ENCODE peak calls at places on chromosomes 7 and 10, in seven cellular contexts. One of them, this sample, is unnamed.

GRCh38 chr10:100748251-100749058 is 3.1 kb downstream of the PAX2 start:
- DNase-seq in CD8-positive, alpha-beta T cell: no peak
- DNase-seq in tibial nerve: no peak
- DNase-seq in endothelial cell of umbilical vein: no peak
- DNase-seq in CD4-positive, alpha-beta memory T cell: no peak
- DNase-seq in right cardiac atrium: no peak
- DNase-seq in lower lobe of right lung: no peak
- DNase-seq in this sample: no peak

GRCh38 chr7:98227939-98228338 is 16.7 kb downstream of the BHLHA15 start:
- DNase-seq in CD8-positive, alpha-beta T cell: no peak
- DNase-seq in tibial nerve: no peak
- DNase-seq in endothelial cell of umbilical vein: no peak
- DNase-seq in CD4-positive, alpha-beta memory T cell: no peak
- DNase-seq in right cardiac atrium: peak; percentile 45
- DNase-seq in lower lobe of right lung: no peak
- DNase-seq in this sample: no peak

GRCh38 chr10:124657806-124658205 is 86.4 kb downstream of the FAM53B start:
- DNase-seq in CD8-positive, alpha-beta T cell: peak; percentile 39
- DNase-seq in tibial nerve: no peak
- DNase-seq in endothelial cell of umbilical vein: no peak
- DNase-seq in CD4-positive, alpha-beta memory T cell: peak; percentile 79
- DNase-seq in right cardiac atrium: peak; percentile 50
- DNase-seq in lower lobe of right lung: no peak
- DNase-seq in this sample: no peak

GRCh38 chr7:108299251-108300014 is 156.8 kb downstream of the NRCAM start:
- DNase-seq in CD8-positive, alpha-beta T cell: no peak
- DNase-seq in tibial nerve: no peak
- DNase-seq in endothelial cell of umbilical vein: peak; percentile 54
- DNase-seq in CD4-positive, alpha-beta memory T cell: no peak
- DNase-seq in right cardiac atrium: no peak
- DNase-seq in lower lobe of right lung: no peak
- DNase-seq in this sample: no peak

GRCh38 chr7:133207687-133208086 is 45.2 kb upstream of the EXOC4 start:
- DNase-seq in CD8-positive, alpha-beta T cell: no peak
- DNase-seq in tibial nerve: no peak
- DNase-seq in endothelial cell of umbilical vein: no peak
- DNase-seq in CD4-positive, alpha-beta memory T cell: no peak
- DNase-seq in right cardiac atrium: no peak
- DNase-seq in lower lobe of right lung: no peak
- DNase-seq in this sample: no peak

GRCh38 chr7:68576366-68576765 is 1021.9 kb upstream of the AUTS2 start:
- DNase-seq in CD8-positive, alpha-beta T cell: no peak
- DNase-seq in tibial nerve: no peak
- DNase-seq in endothelial cell of umbilical vein: no peak
- DNase-seq in CD4-positive, alpha-beta memory T cell: no peak
- DNase-seq in right cardiac atrium: no peak
- DNase-seq in lower lobe of right lung: no peak
- DNase-seq in this sample: no peak

GRCh38 chr7:139431010-139431409 is 52.5 kb downstream of the KLRG2 start:
- DNase-seq in CD8-positive, alpha-beta T cell: no peak
- DNase-seq in tibial nerve: no peak
- DNase-seq in endothelial cell of umbilical vein: no peak
- DNase-seq in CD4-positive, alpha-beta memory T cell: no peak
- DNase-seq in right cardiac atrium: no peak
- DNase-seq in lower lobe of right lung: no peak
- DNase-seq in this sample: no peak

GRCh38 chr10:80382989-80383388 is 25.4 kb upstream of the PRXL2A start:
- DNase-seq in CD8-positive, alpha-beta T cell: peak; percentile 48
- DNase-seq in tibial nerve: peak; percentile 10
- DNase-seq in endothelial cell of umbilical vein: peak; percentile 70
- DNase-seq in CD4-positive, alpha-beta memory T cell: peak; percentile 69
- DNase-seq in right cardiac atrium: peak; percentile 52
- DNase-seq in lower lobe of right lung: no peak
- DNase-seq in this sample: peak; percentile 4

GRCh38 chr10:77700086-77700485 is 62.5 kb upstream of the KCNMA1 start:
- DNase-seq in CD8-positive, alpha-beta T cell: no peak
- DNase-seq in tibial nerve: no peak
- DNase-seq in endothelial cell of umbilical vein: no peak
- DNase-seq in CD4-positive, alpha-beta memory T cell: no peak
- DNase-seq in right cardiac atrium: no peak
- DNase-seq in lower lobe of right lung: no peak
- DNase-seq in this sample: no peak

GRCh38 chr7:150952331-150953050 is 25.6 kb downstream of the KCNH2 start:
- DNase-seq in CD8-positive, alpha-beta T cell: no peak
- DNase-seq in tibial nerve: no peak
- DNase-seq in endothelial cell of umbilical vein: no peak
- DNase-seq in CD4-positive, alpha-beta memory T cell: no peak
- DNase-seq in right cardiac atrium: peak; percentile 43
- DNase-seq in lower lobe of right lung: peak; percentile 40
- DNase-seq in this sample: no peak

GRCh38 chr10:68154211-68154497 is 44.9 kb downstream of the MYPN start:
- DNase-seq in CD8-positive, alpha-beta T cell: no peak
- DNase-seq in tibial nerve: no peak
- DNase-seq in endothelial cell of umbilical vein: no peak
- DNase-seq in CD4-positive, alpha-beta memory T cell: no peak
- DNase-seq in right cardiac atrium: peak; percentile 70
- DNase-seq in lower lobe of right lung: no peak
- DNase-seq in this sample: no peak

GRCh38 chr7:74289660-74290589 is 718 bp downstream of the CLIP2 start:
- DNase-seq in CD8-positive, alpha-beta T cell: peak; percentile 55
- DNase-seq in tibial nerve: no peak
- DNase-seq in endothelial cell of umbilical vein: no peak
- DNase-seq in CD4-positive, alpha-beta memory T cell: peak; percentile 27
- DNase-seq in right cardiac atrium: peak; percentile 82
- DNase-seq in lower lobe of right lung: peak; percentile 61
- DNase-seq in this sample: no peak

GRCh38 chr10:65518379-65518778 is 1407.5 kb upstream of the LRRTM3 start:
- DNase-seq in CD8-positive, alpha-beta T cell: no peak
- DNase-seq in tibial nerve: no peak
- DNase-seq in endothelial cell of umbilical vein: peak; percentile 14
- DNase-seq in CD4-positive, alpha-beta memory T cell: no peak
- DNase-seq in right cardiac atrium: no peak
- DNase-seq in lower lobe of right lung: no peak
- DNase-seq in this sample: no peak

GRCh38 chr10:132570265-132570664 is 32.7 kb downstream of the INPP5A start:
- DNase-seq in CD8-positive, alpha-beta T cell: no peak
- DNase-seq in tibial nerve: no peak
- DNase-seq in endothelial cell of umbilical vein: no peak
- DNase-seq in CD4-positive, alpha-beta memory T cell: no peak
- DNase-seq in right cardiac atrium: peak; percentile 2
- DNase-seq in lower lobe of right lung: no peak
- DNase-seq in this sample: no peak

GRCh38 chr10:121667948-121668335 is 69.7 kb upstream of the FGFR2 start:
- DNase-seq in CD8-positive, alpha-beta T cell: no peak
- DNase-seq in tibial nerve: no peak
- DNase-seq in endothelial cell of umbilical vein: no peak
- DNase-seq in CD4-positive, alpha-beta memory T cell: no peak
- DNase-seq in right cardiac atrium: no peak
- DNase-seq in lower lobe of right lung: no peak
- DNase-seq in this sample: no peak

GRCh38 chr10:123808873-123809272 is 82.7 kb downstream of the CPXM2 start:
- DNase-seq in CD8-positive, alpha-beta T cell: no peak
- DNase-seq in tibial nerve: no peak
- DNase-seq in endothelial cell of umbilical vein: peak; percentile 92
- DNase-seq in CD4-positive, alpha-beta memory T cell: no peak
- DNase-seq in right cardiac atrium: no peak
- DNase-seq in lower lobe of right lung: no peak
- DNase-seq in this sample: no peak

GRCh38 chr7:20651960-20652544 is 36.6 kb downstream of the ABCB5 start:
- DNase-seq in CD8-positive, alpha-beta T cell: no peak
- DNase-seq in tibial nerve: peak; percentile 14
- DNase-seq in endothelial cell of umbilical vein: peak; percentile 50
- DNase-seq in CD4-positive, alpha-beta memory T cell: no peak
- DNase-seq in right cardiac atrium: no peak
- DNase-seq in lower lobe of right lung: no peak
- DNase-seq in this sample: no peak

GRCh38 chr7:80294321-80294720 is 159.7 kb downstream of the GNAI1 start:
- DNase-seq in CD8-positive, alpha-beta T cell: no peak
- DNase-seq in tibial nerve: no peak
- DNase-seq in endothelial cell of umbilical vein: no peak
- DNase-seq in CD4-positive, alpha-beta memory T cell: no peak
- DNase-seq in right cardiac atrium: no peak
- DNase-seq in lower lobe of right lung: no peak
- DNase-seq in this sample: no peak

GRCh38 chr10:36640626-36641025 is 484.8 kb upstream of the ANKRD30A start:
- DNase-seq in CD8-positive, alpha-beta T cell: no peak
- DNase-seq in tibial nerve: no peak
- DNase-seq in endothelial cell of umbilical vein: no peak
- DNase-seq in CD4-positive, alpha-beta memory T cell: no peak
- DNase-seq in right cardiac atrium: no peak
- DNase-seq in lower lobe of right lung: no peak
- DNase-seq in this sample: no peak

GRCh38 chr10:25072786-25073185 is 56.4 kb downstream of the THNSL1 start:
- DNase-seq in CD8-positive, alpha-beta T cell: no peak
- DNase-seq in tibial nerve: no peak
- DNase-seq in endothelial cell of umbilical vein: peak; percentile 60
- DNase-seq in CD4-positive, alpha-beta memory T cell: no peak
- DNase-seq in right cardiac atrium: no peak
- DNase-seq in lower lobe of right lung: no peak
- DNase-seq in this sample: no peak

GRCh38 chr10:120503695-120504094 is 46.7 kb downstream of the PLPP4 start:
- DNase-seq in CD8-positive, alpha-beta T cell: no peak
- DNase-seq in tibial nerve: no peak
- DNase-seq in endothelial cell of umbilical vein: peak; percentile 4
- DNase-seq in CD4-positive, alpha-beta memory T cell: no peak
- DNase-seq in right cardiac atrium: no peak
- DNase-seq in lower lobe of right lung: no peak
- DNase-seq in this sample: no peak

GRCh38 chr10:95327367-95327766 is 36.6 kb upstream of the PDLIM1 start:
- DNase-seq in CD8-positive, alpha-beta T cell: no peak
- DNase-seq in tibial nerve: no peak
- DNase-seq in endothelial cell of umbilical vein: no peak
- DNase-seq in CD4-positive, alpha-beta memory T cell: no peak
- DNase-seq in right cardiac atrium: peak; percentile 79
- DNase-seq in lower lobe of right lung: peak; percentile 60
- DNase-seq in this sample: no peak

GRCh38 chr10:132195366-132196075 is 8.8 kb downstream of the DPYSL4 start:
- DNase-seq in CD8-positive, alpha-beta T cell: no peak
- DNase-seq in tibial nerve: no peak
- DNase-seq in endothelial cell of umbilical vein: no peak
- DNase-seq in CD4-positive, alpha-beta memory T cell: no peak
- DNase-seq in right cardiac atrium: peak; percentile 20
- DNase-seq in lower lobe of right lung: no peak
- DNase-seq in this sample: no peak

GRCh38 chr10:118840071-118840775 is 85.5 kb upstream of the CACUL1 start:
- DNase-seq in CD8-positive, alpha-beta T cell: no peak
- DNase-seq in tibial nerve: no peak
- DNase-seq in endothelial cell of umbilical vein: no peak
- DNase-seq in CD4-positive, alpha-beta memory T cell: no peak
- DNase-seq in right cardiac atrium: no peak
- DNase-seq in lower lobe of right lung: no peak
- DNase-seq in this sample: no peak

GRCh38 chr7:20219446-20220292 is 2.5 kb upstream of the MACC1 start:
- DNase-seq in CD8-positive, alpha-beta T cell: peak; percentile 6
- DNase-seq in tibial nerve: peak; percentile 46
- DNase-seq in endothelial cell of umbilical vein: peak; percentile 95
- DNase-seq in CD4-positive, alpha-beta memory T cell: no peak
- DNase-seq in right cardiac atrium: peak; percentile 78
- DNase-seq in lower lobe of right lung: peak; percentile 81
- DNase-seq in this sample: no peak

DNA sequence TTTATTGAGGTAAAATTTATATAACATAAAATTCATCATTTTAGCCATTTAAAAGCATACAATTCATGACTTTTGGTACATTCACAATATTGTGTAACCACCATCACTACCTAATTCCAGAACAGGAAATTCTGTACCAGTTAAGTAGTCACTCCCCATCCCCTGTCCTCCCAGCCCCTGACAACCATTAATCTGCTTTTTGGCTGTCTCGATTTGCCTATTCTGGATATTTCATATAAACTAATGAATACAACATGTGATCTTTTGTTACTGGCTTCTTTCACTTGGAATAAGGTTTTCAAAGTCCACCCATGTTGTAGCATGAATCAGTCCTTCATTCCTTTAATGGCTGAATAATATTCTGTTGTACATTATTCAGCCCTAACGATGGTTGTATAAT is 115.6 kb upstream of the KLF14 start:
- DNase-seq in CD8-positive, alpha-beta T cell: no peak
- DNase-seq in tibial nerve: no peak
- DNase-seq in endothelial cell of umbilical vein: no peak
- DNase-seq in CD4-positive, alpha-beta memory T cell: no peak
- DNase-seq in right cardiac atrium: no peak
- DNase-seq in lower lobe of right lung: no peak
- DNase-seq in this sample: no peak
- H3K4me1 ChIP-seq in CD8-positive, alpha-beta T cell: no peaks in the 10 kb centered on the region
- H3K4me1 ChIP-seq in tibial nerve: no peaks in the 10 kb centered on the region
- H3K4me1 ChIP-seq in endothelial cell of umbilical vein: peaks cover 10% of the 10 kb centered on the region
- H3K4me1 ChIP-seq in CD4-positive, alpha-beta memory T cell: no peaks in the 10 kb centered on the region
- H3K4me1 ChIP-seq in right cardiac atrium: no peaks in the 10 kb centered on the region
- H3K4me1 ChIP-seq in lower lobe of right lung: no peaks in the 10 kb centered on the region
- H3K4me1 ChIP-seq in this sample: no peaks in the 10 kb centered on the region

GRCh38 chr10:92121686-92122492 is 169.0 kb downstream of the CPEB3 start:
- DNase-seq in CD8-positive, alpha-beta T cell: no peak
- DNase-seq in tibial nerve: no peak
- DNase-seq in endothelial cell of umbilical vein: no peak
- DNase-seq in CD4-positive, alpha-beta memory T cell: no peak
- DNase-seq in right cardiac atrium: no peak
- DNase-seq in lower lobe of right lung: no peak
- DNase-seq in this sample: no peak
- H3K27ac ChIP-seq in CD8-positive, alpha-beta T cell: no peak overlapping the region
- H3K27ac ChIP-seq in tibial nerve: peak overlapping the region; percentile 29
- H3K27ac ChIP-seq in endothelial cell of umbilical vein: no peak overlapping the region
- H3K27ac ChIP-seq in CD4-positive, alpha-beta memory T cell: no peak overlapping the region
- H3K27ac ChIP-seq in right cardiac atrium: peak overlapping the region; percentile 91
- H3K27ac ChIP-seq in lower lobe of right lung: peak overlapping the region; percentile 66
- H3K27ac ChIP-seq in this sample: no peak overlapping the region

DNA sequence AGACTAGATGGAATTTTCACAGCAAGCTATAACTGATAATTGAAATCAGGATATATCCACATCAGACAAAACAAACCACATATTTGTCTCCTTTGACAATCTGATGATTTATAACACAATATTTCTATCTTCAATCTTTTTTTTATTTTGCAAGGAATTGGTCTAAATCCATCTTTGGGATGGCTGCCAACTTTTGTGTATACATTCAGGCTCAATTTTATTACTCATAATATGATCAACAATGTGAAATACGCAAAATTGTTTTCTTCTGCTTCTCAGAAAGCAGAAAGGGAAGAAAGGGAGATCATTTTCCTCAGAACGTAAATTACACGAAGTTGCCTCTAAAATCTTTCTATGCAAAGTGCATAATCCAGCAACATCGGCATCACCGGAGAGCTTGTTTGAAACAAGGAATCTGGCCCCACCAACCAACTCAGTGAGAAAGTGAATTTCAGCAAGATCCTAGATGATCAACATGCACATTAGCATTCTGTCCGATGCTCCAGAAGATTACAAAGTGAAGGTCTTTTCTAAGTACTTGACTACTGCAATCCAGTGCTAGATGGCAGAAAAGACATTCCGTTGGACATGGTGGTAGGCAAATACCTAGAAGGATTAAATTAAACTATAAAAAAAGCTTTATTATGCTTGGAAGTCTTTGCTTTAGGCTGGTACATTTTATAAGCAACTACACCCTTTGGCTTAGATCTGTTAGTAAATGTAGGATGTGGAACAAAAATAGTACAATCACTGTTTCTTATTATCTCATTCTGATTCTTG is 126.3 kb upstream of the RSU1 start:
- DNase-seq in CD8-positive, alpha-beta T cell: no peak
- DNase-seq in tibial nerve: no peak
- DNase-seq in endothelial cell of umbilical vein: peak; percentile 33
- DNase-seq in CD4-positive, alpha-beta memory T cell: no peak
- DNase-seq in right cardiac atrium: no peak
- DNase-seq in lower lobe of right lung: no peak
- DNase-seq in this sample: no peak
- H3K4me3 ChIP-seq in CD8-positive, alpha-beta T cell: no peak overlapping the region
- H3K4me3 ChIP-seq in tibial nerve: no peak overlapping the region
- H3K4me3 ChIP-seq in endothelial cell of umbilical vein: no peak overlapping the region
- H3K4me3 ChIP-seq in CD4-positive, alpha-beta memory T cell: no peak overlapping the region
- H3K4me3 ChIP-seq in right cardiac atrium: no peak overlapping the region
- H3K4me3 ChIP-seq in lower lobe of right lung: no peak overlapping the region
- H3K4me3 ChIP-seq in this sample: no peak overlapping the region

GRCh38 chr7:127976056-127976455 is 55.2 kb downstream of the LRRC4 start:
- DNase-seq in CD8-positive, alpha-beta T cell: no peak
- DNase-seq in tibial nerve: no peak
- DNase-seq in endothelial cell of umbilical vein: no peak
- DNase-seq in CD4-positive, alpha-beta memory T cell: no peak
- DNase-seq in right cardiac atrium: no peak
- DNase-seq in lower lobe of right lung: no peak
- DNase-seq in this sample: no peak
- H3K4me1 ChIP-seq in CD8-positive, alpha-beta T cell: no peaks in the 10 kb centered on the region
- H3K4me1 ChIP-seq in tibial nerve: no peaks in the 10 kb centered on the region
- H3K4me1 ChIP-seq in endothelial cell of umbilical vein: no peaks in the 10 kb centered on the region
- H3K4me1 ChIP-seq in CD4-positive, alpha-beta memory T cell: no peaks in the 10 kb centered on the region
- H3K4me1 ChIP-seq in right cardiac atrium: peaks cover 6% of the 10 kb centered on the region
- H3K4me1 ChIP-seq in lower lobe of right lung: peaks cover 10% of the 10 kb centered on the region
- H3K4me1 ChIP-seq in this sample: peaks cover 1% of the 10 kb centered on the region

This sample was measured in iPS DF 6.9.